ENCODE peak calls at places on chromosome 22, in ten cellular contexts. One of them, this sample, is unnamed.

GRCh38 chr22:17400305-17400704 is 31.0 kb downstream of the CECR2 start:
- DNase-seq in amygdala: no peak
- DNase-seq in cardiac septum: no peak
- DNase-seq in stimulated activated CD8-positive, alpha-beta memory T cell treated with anti-CD3 and anti-CD28 coated beads, Interleukin-12 subunit alpha, Interleukin-12 subunit beta, amount 100 ng/mL, for 4 hours: no peak
- DNase-seq in astrocyte: no peak
- DNase-seq in pulmonary artery endothelial cell: no peak
- DNase-seq in anterior cingulate cortex: no peak
- DNase-seq in activated CD8-positive, alpha-beta T cell treated with anti-CD3 and anti-CD28 coated beads, Interleukin-2, amount 10 ng/mL, durations not matched to agents 7 days and 5 days: no peak
- DNase-seq in cardiac fibroblast: no peak
- DNase-seq in endothelial cell: no peak
- DNase-seq in this sample: no peak

GRCh38 chr22:29904020-29904419 is 21.0 kb downstream of the MTMR3 start:
- DNase-seq in amygdala: no peak
- DNase-seq in cardiac septum: no peak
- DNase-seq in stimulated activated CD8-positive, alpha-beta memory T cell treated with anti-CD3 and anti-CD28 coated beads, Interleukin-12 subunit alpha, Interleukin-12 subunit beta, amount 100 ng/mL, for 4 hours: no peak
- DNase-seq in astrocyte: peak
- DNase-seq in pulmonary artery endothelial cell: no peak
- DNase-seq in anterior cingulate cortex: no peak
- DNase-seq in activated CD8-positive, alpha-beta T cell treated with anti-CD3 and anti-CD28 coated beads, Interleukin-2, amount 10 ng/mL, durations not matched to agents 7 days and 5 days: no peak
- DNase-seq in cardiac fibroblast: no peak
- DNase-seq in endothelial cell: no peak
- DNase-seq in this sample: no peak

GRCh38 chr22:36702832-36703210 is 731 bp downstream of the CACNG2 start:
- DNase-seq in amygdala: no peak
- DNase-seq in cardiac septum: no peak
- DNase-seq in stimulated activated CD8-positive, alpha-beta memory T cell treated with anti-CD3 and anti-CD28 coated beads, Interleukin-12 subunit alpha, Interleukin-12 subunit beta, amount 100 ng/mL, for 4 hours: no peak
- DNase-seq in astrocyte: no peak
- DNase-seq in pulmonary artery endothelial cell: no peak
- DNase-seq in anterior cingulate cortex: no peak
- DNase-seq in activated CD8-positive, alpha-beta T cell treated with anti-CD3 and anti-CD28 coated beads, Interleukin-2, amount 10 ng/mL, durations not matched to agents 7 days and 5 days: no peak
- DNase-seq in cardiac fibroblast: no peak
- DNase-seq in endothelial cell: no peak
- DNase-seq in this sample: no peak

GRCh38 chr22:41286639-41287091 is 678 bp upstream of the RANGAP1 start:
- DNase-seq in amygdala: no peak
- DNase-seq in cardiac septum: no peak
- DNase-seq in stimulated activated CD8-positive, alpha-beta memory T cell treated with anti-CD3 and anti-CD28 coated beads, Interleukin-12 subunit alpha, Interleukin-12 subunit beta, amount 100 ng/mL, for 4 hours: peak
- DNase-seq in astrocyte: no peak
- DNase-seq in pulmonary artery endothelial cell: no peak
- DNase-seq in anterior cingulate cortex: peak
- DNase-seq in activated CD8-positive, alpha-beta T cell treated with anti-CD3 and anti-CD28 coated beads, Interleukin-2, amount 10 ng/mL, durations not matched to agents 7 days and 5 days: peak
- DNase-seq in cardiac fibroblast: no peak
- DNase-seq in endothelial cell: peak
- DNase-seq in this sample: no peak

GRCh38 chr22:47000888-47001287 is 238.4 kb downstream of the TBC1D22A start:
- DNase-seq in amygdala: no peak
- DNase-seq in cardiac septum: no peak
- DNase-seq in stimulated activated CD8-positive, alpha-beta memory T cell treated with anti-CD3 and anti-CD28 coated beads, Interleukin-12 subunit alpha, Interleukin-12 subunit beta, amount 100 ng/mL, for 4 hours: no peak
- DNase-seq in astrocyte: no peak
- DNase-seq in pulmonary artery endothelial cell: no peak
- DNase-seq in anterior cingulate cortex: no peak
- DNase-seq in activated CD8-positive, alpha-beta T cell treated with anti-CD3 and anti-CD28 coated beads, Interleukin-2, amount 10 ng/mL, durations not matched to agents 7 days and 5 days: no peak
- DNase-seq in cardiac fibroblast: no peak
- DNase-seq in endothelial cell: no peak
- DNase-seq in this sample: no peak

GRCh38 chr22:40817737-40818136 is 1.4 kb downstream of the SLC25A17 start:
- DNase-seq in amygdala: no peak
- DNase-seq in cardiac septum: no peak
- DNase-seq in stimulated activated CD8-positive, alpha-beta memory T cell treated with anti-CD3 and anti-CD28 coated beads, Interleukin-12 subunit alpha, Interleukin-12 subunit beta, amount 100 ng/mL, for 4 hours: no peak
- DNase-seq in astrocyte: no peak
- DNase-seq in pulmonary artery endothelial cell: no peak
- DNase-seq in anterior cingulate cortex: no peak
- DNase-seq in activated CD8-positive, alpha-beta T cell treated with anti-CD3 and anti-CD28 coated beads, Interleukin-2, amount 10 ng/mL, durations not matched to agents 7 days and 5 days: no peak
- DNase-seq in cardiac fibroblast: no peak
- DNase-seq in endothelial cell: no peak
- DNase-seq in this sample: no peak

GRCh38 chr22:36455571-36456458 is 25.6 kb downstream of the TXN2 start:
- DNase-seq in amygdala: no peak
- DNase-seq in cardiac septum: no peak
- DNase-seq in stimulated activated CD8-positive, alpha-beta memory T cell treated with anti-CD3 and anti-CD28 coated beads, Interleukin-12 subunit alpha, Interleukin-12 subunit beta, amount 100 ng/mL, for 4 hours: no peak
- DNase-seq in astrocyte: no peak
- DNase-seq in pulmonary artery endothelial cell: no peak
- DNase-seq in anterior cingulate cortex: no peak
- DNase-seq in activated CD8-positive, alpha-beta T cell treated with anti-CD3 and anti-CD28 coated beads, Interleukin-2, amount 10 ng/mL, durations not matched to agents 7 days and 5 days: no peak
- DNase-seq in cardiac fibroblast: no peak
- DNase-seq in endothelial cell: no peak
- DNase-seq in this sample: no peak

GRCh38 chr22:43110927-43111623 is 525 bp downstream of the BIK start:
- DNase-seq in amygdala: no peak
- DNase-seq in cardiac septum: peak
- DNase-seq in stimulated activated CD8-positive, alpha-beta memory T cell treated with anti-CD3 and anti-CD28 coated beads, Interleukin-12 subunit alpha, Interleukin-12 subunit beta, amount 100 ng/mL, for 4 hours: no peak
- DNase-seq in astrocyte: no peak
- DNase-seq in pulmonary artery endothelial cell: no peak
- DNase-seq in anterior cingulate cortex: no peak
- DNase-seq in activated CD8-positive, alpha-beta T cell treated with anti-CD3 and anti-CD28 coated beads, Interleukin-2, amount 10 ng/mL, durations not matched to agents 7 days and 5 days: peak
- DNase-seq in cardiac fibroblast: no peak
- DNase-seq in endothelial cell: no peak
- DNase-seq in this sample: no peak

GRCh38 chr22:27133951-27134664 is 476.7 kb downstream of the MIAT start:
- DNase-seq in amygdala: no peak
- DNase-seq in cardiac septum: no peak
- DNase-seq in stimulated activated CD8-positive, alpha-beta memory T cell treated with anti-CD3 and anti-CD28 coated beads, Interleukin-12 subunit alpha, Interleukin-12 subunit beta, amount 100 ng/mL, for 4 hours: no peak
- DNase-seq in astrocyte: peak
- DNase-seq in pulmonary artery endothelial cell: no peak
- DNase-seq in anterior cingulate cortex: no peak
- DNase-seq in activated CD8-positive, alpha-beta T cell treated with anti-CD3 and anti-CD28 coated beads, Interleukin-2, amount 10 ng/mL, durations not matched to agents 7 days and 5 days: no peak
- DNase-seq in cardiac fibroblast: peak
- DNase-seq in endothelial cell: no peak
- DNase-seq in this sample: peak

GRCh38 chr22:25417792-25418191 is 146.7 kb upstream of the GRK3 start:
- DNase-seq in amygdala: no peak
- DNase-seq in cardiac septum: no peak
- DNase-seq in stimulated activated CD8-positive, alpha-beta memory T cell treated with anti-CD3 and anti-CD28 coated beads, Interleukin-12 subunit alpha, Interleukin-12 subunit beta, amount 100 ng/mL, for 4 hours: no peak
- DNase-seq in astrocyte: no peak
- DNase-seq in pulmonary artery endothelial cell: no peak
- DNase-seq in anterior cingulate cortex: no peak
- DNase-seq in activated CD8-positive, alpha-beta T cell treated with anti-CD3 and anti-CD28 coated beads, Interleukin-2, amount 10 ng/mL, durations not matched to agents 7 days and 5 days: no peak
- DNase-seq in cardiac fibroblast: no peak
- DNase-seq in endothelial cell: no peak
- DNase-seq in this sample: no peak

GRCh38 chr22:46377566-46378498 is 42.3 kb downstream of the TRMU start:
- DNase-seq in amygdala: no peak
- DNase-seq in cardiac septum: no peak
- DNase-seq in stimulated activated CD8-positive, alpha-beta memory T cell treated with anti-CD3 and anti-CD28 coated beads, Interleukin-12 subunit alpha, Interleukin-12 subunit beta, amount 100 ng/mL, for 4 hours: no peak
- DNase-seq in astrocyte: peak
- DNase-seq in pulmonary artery endothelial cell: no peak
- DNase-seq in anterior cingulate cortex: no peak
- DNase-seq in activated CD8-positive, alpha-beta T cell treated with anti-CD3 and anti-CD28 coated beads, Interleukin-2, amount 10 ng/mL, durations not matched to agents 7 days and 5 days: no peak
- DNase-seq in cardiac fibroblast: peak
- DNase-seq in endothelial cell: no peak
- DNase-seq in this sample: no peak

GRCh38 chr22:37661160-37661924 is 2.8 kb downstream of the PDXP start:
- DNase-seq in amygdala: no peak
- DNase-seq in cardiac septum: no peak
- DNase-seq in stimulated activated CD8-positive, alpha-beta memory T cell treated with anti-CD3 and anti-CD28 coated beads, Interleukin-12 subunit alpha, Interleukin-12 subunit beta, amount 100 ng/mL, for 4 hours: no peak
- DNase-seq in astrocyte: peak
- DNase-seq in pulmonary artery endothelial cell: no peak
- DNase-seq in anterior cingulate cortex: peak
- DNase-seq in activated CD8-positive, alpha-beta T cell treated with anti-CD3 and anti-CD28 coated beads, Interleukin-2, amount 10 ng/mL, durations not matched to agents 7 days and 5 days: peak
- DNase-seq in cardiac fibroblast: peak
- DNase-seq in endothelial cell: no peak
- DNase-seq in this sample: no peak

GRCh38 chr22:47678667-47679287 is 916.3 kb downstream of the TBC1D22A start:
- DNase-seq in amygdala: no peak
- DNase-seq in cardiac septum: no peak
- DNase-seq in stimulated activated CD8-positive, alpha-beta memory T cell treated with anti-CD3 and anti-CD28 coated beads, Interleukin-12 subunit alpha, Interleukin-12 subunit beta, amount 100 ng/mL, for 4 hours: no peak
- DNase-seq in astrocyte: no peak
- DNase-seq in pulmonary artery endothelial cell: no peak
- DNase-seq in anterior cingulate cortex: no peak
- DNase-seq in activated CD8-positive, alpha-beta T cell treated with anti-CD3 and anti-CD28 coated beads, Interleukin-2, amount 10 ng/mL, durations not matched to agents 7 days and 5 days: no peak
- DNase-seq in cardiac fibroblast: no peak
- DNase-seq in endothelial cell: no peak
- DNase-seq in this sample: no peak

GRCh38 chr22:35633520-35633919 is 14.7 kb upstream of the APOL6 start:
- DNase-seq in amygdala: no peak
- DNase-seq in cardiac septum: peak
- DNase-seq in stimulated activated CD8-positive, alpha-beta memory T cell treated with anti-CD3 and anti-CD28 coated beads, Interleukin-12 subunit alpha, Interleukin-12 subunit beta, amount 100 ng/mL, for 4 hours: no peak
- DNase-seq in astrocyte: no peak
- DNase-seq in pulmonary artery endothelial cell: no peak
- DNase-seq in anterior cingulate cortex: no peak
- DNase-seq in activated CD8-positive, alpha-beta T cell treated with anti-CD3 and anti-CD28 coated beads, Interleukin-2, amount 10 ng/mL, durations not matched to agents 7 days and 5 days: no peak
- DNase-seq in cardiac fibroblast: no peak
- DNase-seq in endothelial cell: no peak
- DNase-seq in this sample: no peak

GRCh38 chr22:24845036-24845918 is 39.3 kb downstream of the SGSM1 start:
- DNase-seq in amygdala: no peak
- DNase-seq in cardiac septum: no peak
- DNase-seq in stimulated activated CD8-positive, alpha-beta memory T cell treated with anti-CD3 and anti-CD28 coated beads, Interleukin-12 subunit alpha, Interleukin-12 subunit beta, amount 100 ng/mL, for 4 hours: no peak
- DNase-seq in astrocyte: peak
- DNase-seq in pulmonary artery endothelial cell: no peak
- DNase-seq in anterior cingulate cortex: no peak
- DNase-seq in activated CD8-positive, alpha-beta T cell treated with anti-CD3 and anti-CD28 coated beads, Interleukin-2, amount 10 ng/mL, durations not matched to agents 7 days and 5 days: no peak
- DNase-seq in cardiac fibroblast: no peak
- DNase-seq in endothelial cell: no peak
- DNase-seq in this sample: no peak

GRCh38 chr22:45235851-45236342 is 4.8 kb downstream of the KIAA0930 start:
- DNase-seq in amygdala: no peak
- DNase-seq in cardiac septum: no peak
- DNase-seq in stimulated activated CD8-positive, alpha-beta memory T cell treated with anti-CD3 and anti-CD28 coated beads, Interleukin-12 subunit alpha, Interleukin-12 subunit beta, amount 100 ng/mL, for 4 hours: no peak
- DNase-seq in astrocyte: no peak
- DNase-seq in pulmonary artery endothelial cell: no peak
- DNase-seq in anterior cingulate cortex: no peak
- DNase-seq in activated CD8-positive, alpha-beta T cell treated with anti-CD3 and anti-CD28 coated beads, Interleukin-2, amount 10 ng/mL, durations not matched to agents 7 days and 5 days: no peak
- DNase-seq in cardiac fibroblast: no peak
- DNase-seq in endothelial cell: no peak
- DNase-seq in this sample: no peak

GRCh38 chr22:44920183-44920582 is 89.6 kb downstream of the PHF21B start:
- DNase-seq in amygdala: no peak
- DNase-seq in cardiac septum: peak
- DNase-seq in stimulated activated CD8-positive, alpha-beta memory T cell treated with anti-CD3 and anti-CD28 coated beads, Interleukin-12 subunit alpha, Interleukin-12 subunit beta, amount 100 ng/mL, for 4 hours: no peak
- DNase-seq in astrocyte: no peak
- DNase-seq in pulmonary artery endothelial cell: no peak
- DNase-seq in anterior cingulate cortex: no peak
- DNase-seq in activated CD8-positive, alpha-beta T cell treated with anti-CD3 and anti-CD28 coated beads, Interleukin-2, amount 10 ng/mL, durations not matched to agents 7 days and 5 days: no peak
- DNase-seq in cardiac fibroblast: no peak
- DNase-seq in endothelial cell: no peak
- DNase-seq in this sample: no peak

GRCh38 chr22:46183733-46184132 is 33.4 kb downstream of the PPARA start:
- DNase-seq in amygdala: no peak
- DNase-seq in cardiac septum: no peak
- DNase-seq in stimulated activated CD8-positive, alpha-beta memory T cell treated with anti-CD3 and anti-CD28 coated beads, Interleukin-12 subunit alpha, Interleukin-12 subunit beta, amount 100 ng/mL, for 4 hours: no peak
- DNase-seq in astrocyte: no peak
- DNase-seq in pulmonary artery endothelial cell: no peak
- DNase-seq in anterior cingulate cortex: no peak
- DNase-seq in activated CD8-positive, alpha-beta T cell treated with anti-CD3 and anti-CD28 coated beads, Interleukin-2, amount 10 ng/mL, durations not matched to agents 7 days and 5 days: peak
- DNase-seq in cardiac fibroblast: no peak
- DNase-seq in endothelial cell: no peak
- DNase-seq in this sample: no peak

GRCh38 chr22:25987948-25988347 is 181.3 kb upstream of the SEZ6L start:
- DNase-seq in amygdala: no peak
- DNase-seq in cardiac septum: no peak
- DNase-seq in stimulated activated CD8-positive, alpha-beta memory T cell treated with anti-CD3 and anti-CD28 coated beads, Interleukin-12 subunit alpha, Interleukin-12 subunit beta, amount 100 ng/mL, for 4 hours: no peak
- DNase-seq in astrocyte: no peak
- DNase-seq in pulmonary artery endothelial cell: no peak
- DNase-seq in anterior cingulate cortex: no peak
- DNase-seq in activated CD8-positive, alpha-beta T cell treated with anti-CD3 and anti-CD28 coated beads, Interleukin-2, amount 10 ng/mL, durations not matched to agents 7 days and 5 days: peak
- DNase-seq in cardiac fibroblast: no peak
- DNase-seq in endothelial cell: peak
- DNase-seq in this sample: no peak

GRCh38 chr22:49368976-49369725 is 458.5 kb downstream of the BRD1 start:
- DNase-seq in amygdala: no peak
- DNase-seq in cardiac septum: no peak
- DNase-seq in stimulated activated CD8-positive, alpha-beta memory T cell treated with anti-CD3 and anti-CD28 coated beads, Interleukin-12 subunit alpha, Interleukin-12 subunit beta, amount 100 ng/mL, for 4 hours: no peak
- DNase-seq in astrocyte: no peak
- DNase-seq in pulmonary artery endothelial cell: no peak
- DNase-seq in anterior cingulate cortex: no peak
- DNase-seq in activated CD8-positive, alpha-beta T cell treated with anti-CD3 and anti-CD28 coated beads, Interleukin-2, amount 10 ng/mL, durations not matched to agents 7 days and 5 days: peak
- DNase-seq in cardiac fibroblast: no peak
- DNase-seq in endothelial cell: peak
- DNase-seq in this sample: no peak

GRCh38 chr22:46796566-46797195 is 34.2 kb downstream of the TBC1D22A start:
- DNase-seq in amygdala: no peak
- DNase-seq in cardiac septum: no peak
- DNase-seq in stimulated activated CD8-positive, alpha-beta memory T cell treated with anti-CD3 and anti-CD28 coated beads, Interleukin-12 subunit alpha, Interleukin-12 subunit beta, amount 100 ng/mL, for 4 hours: no peak
- DNase-seq in astrocyte: no peak
- DNase-seq in pulmonary artery endothelial cell: no peak
- DNase-seq in anterior cingulate cortex: no peak
- DNase-seq in activated CD8-positive, alpha-beta T cell treated with anti-CD3 and anti-CD28 coated beads, Interleukin-2, amount 10 ng/mL, durations not matched to agents 7 days and 5 days: no peak
- DNase-seq in cardiac fibroblast: no peak
- DNase-seq in endothelial cell: no peak
- DNase-seq in this sample: no peak

GRCh38 chr22:31818481-31819392 is 64.9 kb downstream of the DEPDC5 start:
- DNase-seq in amygdala: no peak
- DNase-seq in cardiac septum: no peak
- DNase-seq in stimulated activated CD8-positive, alpha-beta memory T cell treated with anti-CD3 and anti-CD28 coated beads, Interleukin-12 subunit alpha, Interleukin-12 subunit beta, amount 100 ng/mL, for 4 hours: no peak
- DNase-seq in astrocyte: peak
- DNase-seq in pulmonary artery endothelial cell: no peak
- DNase-seq in anterior cingulate cortex: no peak
- DNase-seq in activated CD8-positive, alpha-beta T cell treated with anti-CD3 and anti-CD28 coated beads, Interleukin-2, amount 10 ng/mL, durations not matched to agents 7 days and 5 days: no peak
- DNase-seq in cardiac fibroblast: peak
- DNase-seq in endothelial cell: no peak
- DNase-seq in this sample: no peak

GRCh38 chr22:38866399-38867123 is 5.5 kb downstream of the CBX6 start:
- DNase-seq in amygdala: no peak
- DNase-seq in cardiac septum: peak
- DNase-seq in stimulated activated CD8-positive, alpha-beta memory T cell treated with anti-CD3 and anti-CD28 coated beads, Interleukin-12 subunit alpha, Interleukin-12 subunit beta, amount 100 ng/mL, for 4 hours: no peak
- DNase-seq in astrocyte: no peak
- DNase-seq in pulmonary artery endothelial cell: no peak
- DNase-seq in anterior cingulate cortex: no peak
- DNase-seq in activated CD8-positive, alpha-beta T cell treated with anti-CD3 and anti-CD28 coated beads, Interleukin-2, amount 10 ng/mL, durations not matched to agents 7 days and 5 days: no peak
- DNase-seq in cardiac fibroblast: no peak
- DNase-seq in endothelial cell: peak
- DNase-seq in this sample: peak

GRCh38 chr22:11605468-11605981 is 3922.5 kb upstream of the OR11H1 start:
- DNase-seq in amygdala: no peak
- DNase-seq in cardiac septum: no peak
- DNase-seq in stimulated activated CD8-positive, alpha-beta memory T cell treated with anti-CD3 and anti-CD28 coated beads, Interleukin-12 subunit alpha, Interleukin-12 subunit beta, amount 100 ng/mL, for 4 hours: no peak
- DNase-seq in astrocyte: no peak
- DNase-seq in pulmonary artery endothelial cell: no peak
- DNase-seq in anterior cingulate cortex: no peak
- DNase-seq in activated CD8-positive, alpha-beta T cell treated with anti-CD3 and anti-CD28 coated beads, Interleukin-2, amount 10 ng/mL, durations not matched to agents 7 days and 5 days: no peak
- DNase-seq in cardiac fibroblast: no peak
- DNase-seq in endothelial cell: no peak
- DNase-seq in this sample: no peak